ENCODE peak calls at places on chromosomes 16 and 17, in five cellular contexts. K, C, I, J and R are unnamed samples.
A peak's percentile ranks its signal among the peaks of the same experiment; 100 is the strongest.

GRCh38 chr17:45021607-45022287 is 29.7 kb downstream of the DCAKD start:
- DNase-seq in I (peak; percentile 76), C (no peak), K (peak; percentile 96), J (peak; percentile 47), R (peak; percentile 77)

GRCh38 chr16:26930776-26931175 is 136.0 kb upstream of the C16orf82 start:
- DNase-seq in K (no peak), C (no peak), I (no peak), J (no peak), R (no peak)

GRCh38 chr17:34892864-34893263 is 68.4 kb downstream of the CCT6B start:
- DNase-seq in C (peak; percentile 3), K (peak; percentile 86), J (no peak), I (peak; percentile 47), R (peak; percentile 73)

GRCh38 chr17:2911035-2911754 is 115.0 kb downstream of the RAP1GAP2 start:
- DNase-seq in K (peak; percentile 70), J (no peak), I (no peak), C (no peak), R (no peak)

GRCh38 chr16:87836346-87836843 is 32.9 kb downstream of the SLC7A5 start:
- DNase-seq in J (no peak), K (no peak), C (no peak), I (no peak), R (no peak)

GRCh38 chr16:3754304-3754703 is 37.0 kb upstream of the TRAP1 start:
- DNase-seq in K (no peak), J (peak; percentile 62), I (no peak), C (no peak), R (no peak)

GRCh38 chr16:53131363-53132071 is 76.7 kb downstream of the CHD9 start:
- DNase-seq in J (peak; percentile 31), K (peak; percentile 88), C (no peak), I (peak; percentile 52), R (peak; percentile 53)

GRCh38 chr16:4891886-4892216 is 44.6 kb downstream of the UBN1 start:
- DNase-seq in K (no peak), J (no peak), I (no peak), C (no peak), R (no peak)

GRCh38 chr17:79331492-79331891 is 256.9 kb downstream of the ENGASE start:
- DNase-seq in J (no peak), C (no peak), K (no peak), I (no peak), R (no peak)

GRCh38 chr17:75861927-75862317 is 6.8 kb upstream of the WBP2 start:
- DNase-seq in J (no peak), C (no peak), K (no peak), I (no peak), R (no peak)
- H2AFZ ChIP-seq in J (no peak overlapping the region), C (no peak overlapping the region), K (no peak overlapping the region), I (no peak overlapping the region), R (no peak overlapping the region)

DNA sequence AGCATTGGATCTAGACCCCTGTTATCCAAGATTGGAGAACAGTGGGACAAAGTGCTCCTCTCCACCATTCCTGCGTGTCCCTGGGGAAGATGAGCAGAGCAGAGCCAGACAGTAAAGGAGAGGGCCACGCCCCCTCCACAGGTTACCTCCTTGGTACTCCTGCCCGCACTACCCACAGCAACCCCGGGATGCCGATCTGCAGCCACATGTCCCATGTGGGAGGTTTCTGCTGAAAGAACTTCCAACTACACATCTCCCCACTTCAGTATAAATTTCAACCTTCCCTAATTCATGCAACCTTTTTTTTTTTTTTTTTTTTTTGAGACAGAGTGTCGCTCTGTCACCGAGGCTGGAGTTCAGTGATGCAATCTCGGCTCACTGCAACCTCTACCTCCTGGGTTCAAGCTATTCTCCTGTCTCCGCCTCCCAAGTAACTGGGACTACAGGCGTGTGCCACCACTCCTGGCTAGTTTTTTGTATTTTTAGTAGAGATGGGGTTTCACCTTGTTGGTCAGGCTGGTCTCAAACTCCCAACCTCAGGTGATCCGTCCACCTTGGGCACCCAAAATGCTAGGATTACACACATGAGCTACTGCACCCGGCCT is 2.3 kb downstream of the RAB37 start:
- DNase-seq in C (no peak), I (no peak), K (no peak), J (no peak), R (no peak)
- H3K4me1 ChIP-seq in C (peaks cover 26% of the 10 kb centered on the region), I (peaks cover 62% of the 10 kb centered on the region), K (no peaks in the 10 kb centered on the region), J (peaks cover 7% of the 10 kb centered on the region), R (peaks cover 21% of the 10 kb centered on the region)

DNA sequence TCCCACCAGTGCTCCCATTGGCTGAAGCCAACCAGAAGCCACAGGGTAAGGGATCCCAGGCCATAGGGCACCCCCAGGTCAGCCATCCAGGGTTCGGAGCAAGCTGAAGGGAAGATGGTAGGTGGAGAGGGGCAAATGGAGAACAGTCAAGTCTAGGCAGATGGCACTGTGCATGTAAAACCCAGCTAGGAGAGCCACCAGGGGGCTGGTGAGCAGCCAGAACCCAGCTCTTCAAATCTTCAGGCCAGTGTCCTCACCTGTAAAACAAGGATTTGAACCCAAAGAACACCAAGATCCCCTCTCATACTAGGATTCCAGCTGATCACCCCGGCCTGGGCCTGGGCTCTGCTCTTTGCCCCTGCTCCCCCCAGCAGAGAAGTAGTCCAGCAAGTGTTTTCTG is 43.5 kb downstream of the GINS3 start:
- DNase-seq in K (no peak), C (no peak), I (no peak), J (no peak), R (no peak)
- TF ChIP-seq CTCF in K (no peak), C (peak; percentile 21), I (peak; percentile 58), J (no peak), R (peak; percentile 36)

GRCh38 chr16:14672403-14672971 is 21.6 kb downstream of the PLA2G10 start:
- DNase-seq in K (no peak), J (no peak), I (peak; percentile 90), C (no peak), R (no peak)
- H2AFZ ChIP-seq in K (no peak overlapping the region), J (no peak overlapping the region), I (peak overlapping the region; percentile 78), C (no peak overlapping the region), R (no peak overlapping the region)

DNA sequence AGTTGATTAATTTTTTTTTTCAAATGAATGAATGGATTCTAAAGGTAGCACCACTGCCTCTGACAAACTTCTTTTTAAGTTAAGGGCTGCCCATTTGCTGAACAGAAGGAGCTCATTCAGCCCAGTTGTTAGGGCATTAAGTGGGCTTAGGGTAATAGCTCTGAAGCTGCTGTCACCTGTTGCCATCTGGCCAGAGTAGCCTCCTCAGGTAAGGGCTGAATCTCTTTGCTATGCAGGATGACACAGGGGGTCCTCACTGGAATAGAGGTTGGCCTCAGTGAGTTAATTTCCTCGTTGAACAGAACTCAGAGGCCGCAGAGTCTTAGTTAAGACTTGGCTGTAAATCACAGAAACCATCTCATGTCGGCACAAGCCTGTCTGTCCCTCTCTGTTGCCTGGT is 232.8 kb downstream of the CCDC182 start:
- DNase-seq in C (no peak), I (no peak), J (no peak), K (no peak), R (no peak)
- H3K4me1 ChIP-seq in C (peaks cover 6% of the 10 kb centered on the region), I (peaks cover 33% of the 10 kb centered on the region), J (peaks cover 5% of the 10 kb centered on the region), K (peaks cover 6% of the 10 kb centered on the region), R (peaks cover 6% of the 10 kb centered on the region)

GRCh38 chr16:13378151-13378550 is 476.8 kb downstream of the SHISA9 start:
- DNase-seq in I (no peak), J (no peak), K (no peak), C (no peak), R (no peak)
- TF ChIP-seq CTCF in I (no peak), J (no peak), K (no peak), C (no peak), R (no peak)

DNA sequence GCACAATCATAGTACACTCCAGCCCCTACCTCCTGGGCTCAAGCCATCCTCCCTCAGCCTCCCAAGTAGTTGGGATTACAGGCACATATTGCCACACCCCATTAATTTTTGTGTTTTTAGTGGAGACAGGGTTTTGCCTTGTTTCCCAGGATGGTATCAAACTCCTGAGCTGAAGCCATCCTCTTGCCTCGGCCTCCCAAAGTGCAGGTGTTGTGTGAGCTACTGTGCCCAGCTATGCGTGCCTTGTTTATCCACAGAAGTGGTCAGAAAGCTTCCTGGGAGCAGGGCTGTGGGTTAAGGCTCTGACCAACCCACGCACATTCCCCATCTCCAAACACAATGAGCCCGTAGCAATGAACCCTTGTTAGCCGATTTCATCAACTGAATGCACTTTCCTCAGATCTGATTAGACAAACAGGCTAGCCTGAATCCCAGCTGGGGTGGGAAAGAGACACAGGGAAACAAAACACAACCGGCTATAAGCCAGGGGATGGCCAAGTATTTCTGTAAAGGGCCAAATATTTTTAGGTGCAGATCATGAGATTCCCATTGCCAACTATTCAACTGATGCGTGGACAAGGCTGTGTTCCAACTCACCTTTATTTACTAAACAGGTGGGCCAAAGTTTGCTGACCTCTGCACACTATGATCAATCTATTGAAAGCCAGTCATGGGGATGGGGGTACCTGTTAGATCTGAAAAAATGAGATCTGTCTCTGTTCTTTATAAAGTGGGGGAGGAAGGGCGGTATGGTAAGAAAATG is 193.6 kb downstream of the CPPED1 start:
- DNase-seq in J (no peak), K (no peak), I (no peak), C (no peak), R (no peak)
- H2AFZ ChIP-seq in J (no peak overlapping the region), K (no peak overlapping the region), I (no peak overlapping the region), C (peak overlapping the region; percentile 61), R (no peak overlapping the region)

GRCh38 chr17:49231563-49231894 is 942 bp upstream of the PHOSPHO1 start:
- DNase-seq in J (no peak), K (no peak), C (no peak), I (no peak), R (no peak)
- H3K4me1 ChIP-seq in J (no peaks in the 10 kb centered on the region), K (no peaks in the 10 kb centered on the region), C (no peaks in the 10 kb centered on the region), I (peaks cover 9% of the 10 kb centered on the region), R (peaks cover 18% of the 10 kb centered on the region)

DNA sequence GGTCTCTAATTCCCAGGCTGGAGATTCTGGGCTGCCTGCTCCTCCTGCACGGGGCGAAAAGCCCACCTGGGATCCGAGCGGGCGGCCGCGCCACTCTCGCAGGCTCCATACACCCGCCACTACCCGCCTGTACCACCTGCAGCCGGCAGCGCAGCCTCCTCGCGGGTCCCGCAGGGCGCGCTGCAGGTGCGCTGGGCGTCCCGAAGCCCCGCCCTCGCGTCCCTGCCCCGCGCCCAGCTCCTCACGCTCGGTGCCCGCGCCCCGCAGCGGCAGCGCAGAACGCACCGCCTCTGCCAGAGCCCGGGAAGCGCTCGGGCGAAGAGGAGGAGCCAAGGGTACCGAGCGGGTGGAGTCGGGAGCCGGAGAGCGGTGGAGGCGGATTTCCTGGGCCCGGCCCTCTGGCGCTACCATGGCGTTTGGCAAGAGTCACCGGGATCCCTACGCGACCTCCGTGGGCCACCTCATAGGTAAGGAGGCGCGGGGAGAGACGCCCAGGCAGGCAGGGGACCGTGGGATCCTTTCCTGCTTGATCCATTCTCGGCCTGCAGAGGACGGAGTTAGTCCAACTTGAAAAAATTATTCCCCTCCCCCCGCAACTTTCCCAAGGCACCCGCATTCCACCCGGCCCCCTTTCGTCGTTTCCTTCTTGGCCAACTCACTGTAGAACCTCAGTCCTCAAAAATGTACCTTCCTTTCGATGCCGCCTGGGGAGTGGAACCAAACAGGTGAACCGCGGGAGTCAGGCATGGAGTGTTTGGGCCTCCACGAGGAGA is at the start of gene TOM1L1:
- DNase-seq in K (peak; percentile 92), J (peak; percentile 46), C (peak; percentile 86), I (no peak), R (peak; percentile 94)
- TF ChIP-seq CTCF in K (peak; percentile 18), J (peak; percentile 5), C (peak; percentile 25), I (no peak), R (no peak)